ENCODE peak calls at places on chromosome 6, in six cellular contexts. One of them, this sample, is unnamed.

GRCh38 chr6:110618591-110619267 is 142.3 kb upstream of the SLC22A16 start:
- DNase-seq in brain microvascular endothelial cell: no peak
- DNase-seq in cardiac muscle cell: peak; percentile 28
- DNase-seq in heart left ventricle: no peak
- DNase-seq in tibial artery: no peak
- DNase-seq in pancreas: no peak
- DNase-seq in this sample: peak; percentile 40

GRCh38 chr6:158043586-158044524 is 62.2 kb downstream of the SYNJ2 start:
- DNase-seq in cardiac muscle cell: peak; percentile 10
- DNase-seq in tibial artery: peak; percentile 65
- DNase-seq in heart left ventricle: peak; percentile 81
- DNase-seq in pancreas: no peak
- DNase-seq in brain microvascular endothelial cell: no peak
- DNase-seq in this sample: no peak

GRCh38 chr6:137883400-137883888 is 16.4 kb downstream of the TNFAIP3 start:
- DNase-seq in brain microvascular endothelial cell: no peak
- DNase-seq in pancreas: no peak
- DNase-seq in tibial artery: peak; percentile 43
- DNase-seq in cardiac muscle cell: no peak
- DNase-seq in heart left ventricle: no peak
- DNase-seq in this sample: no peak

GRCh38 chr6:135722182-135722581 is 129.3 kb upstream of the PDE7B start:
- DNase-seq in heart left ventricle: no peak
- DNase-seq in cardiac muscle cell: no peak
- DNase-seq in tibial artery: no peak
- DNase-seq in pancreas: no peak
- DNase-seq in brain microvascular endothelial cell: no peak
- DNase-seq in this sample: no peak

GRCh38 chr6:33661118-33661838 is 40.2 kb downstream of the ITPR3 start:
- DNase-seq in tibial artery: no peak
- DNase-seq in heart left ventricle: no peak
- DNase-seq in brain microvascular endothelial cell: no peak
- DNase-seq in pancreas: no peak
- DNase-seq in cardiac muscle cell: no peak
- DNase-seq in this sample: no peak

GRCh38 chr6:44538841-44539240 is 151.3 kb downstream of the CDC5L start:
- DNase-seq in heart left ventricle: no peak
- DNase-seq in tibial artery: no peak
- DNase-seq in pancreas: no peak
- DNase-seq in cardiac muscle cell: no peak
- DNase-seq in brain microvascular endothelial cell: no peak
- DNase-seq in this sample: no peak

GRCh38 chr6:158021814-158022748 is 40.4 kb downstream of the SYNJ2 start:
- DNase-seq in tibial artery: no peak
- DNase-seq in cardiac muscle cell: no peak
- DNase-seq in brain microvascular endothelial cell: no peak
- DNase-seq in heart left ventricle: no peak
- DNase-seq in pancreas: no peak
- DNase-seq in this sample: no peak

GRCh38 chr6:46993846-46994245 is 48.3 kb downstream of the ADGRF1 start:
- DNase-seq in pancreas: no peak
- DNase-seq in tibial artery: no peak
- DNase-seq in brain microvascular endothelial cell: peak; percentile 88
- DNase-seq in cardiac muscle cell: no peak
- DNase-seq in heart left ventricle: no peak
- DNase-seq in this sample: no peak

GRCh38 chr6:11853678-11854417 is 75.2 kb upstream of the ADTRP start:
- DNase-seq in brain microvascular endothelial cell: no peak
- DNase-seq in heart left ventricle: no peak
- DNase-seq in pancreas: no peak
- DNase-seq in tibial artery: no peak
- DNase-seq in cardiac muscle cell: no peak
- DNase-seq in this sample: no peak

GRCh38 chr6:91135406-91135805 is 548.5 kb upstream of the MAP3K7 start:
- DNase-seq in tibial artery: no peak
- DNase-seq in cardiac muscle cell: no peak
- DNase-seq in heart left ventricle: no peak
- DNase-seq in pancreas: no peak
- DNase-seq in brain microvascular endothelial cell: no peak
- DNase-seq in this sample: no peak

GRCh38 chr6:69957990-69958559 is 91.7 kb downstream of the COL19A1 start:
- DNase-seq in heart left ventricle: no peak
- DNase-seq in tibial artery: no peak
- DNase-seq in cardiac muscle cell: no peak
- DNase-seq in pancreas: no peak
- DNase-seq in brain microvascular endothelial cell: no peak
- DNase-seq in this sample: no peak

GRCh38 chr6:11428895-11429294 is 108.7 kb upstream of the TMEM170B start:
- DNase-seq in brain microvascular endothelial cell: peak; percentile 67
- DNase-seq in pancreas: no peak
- DNase-seq in tibial artery: no peak
- DNase-seq in cardiac muscle cell: no peak
- DNase-seq in heart left ventricle: no peak
- DNase-seq in this sample: no peak

GRCh38 chr6:106495014-106495413 is 134.3 kb downstream of the RTN4IP1 start:
- DNase-seq in tibial artery: no peak
- DNase-seq in brain microvascular endothelial cell: no peak
- DNase-seq in pancreas: no peak
- DNase-seq in heart left ventricle: no peak
- DNase-seq in cardiac muscle cell: no peak
- DNase-seq in this sample: peak; percentile 37

GRCh38 chr6:16136536-16137450 is 7.9 kb downstream of the MYLIP start:
- DNase-seq in brain microvascular endothelial cell: peak; percentile 81
- DNase-seq in tibial artery: peak; percentile 63
- DNase-seq in cardiac muscle cell: no peak
- DNase-seq in pancreas: no peak
- DNase-seq in heart left ventricle: no peak
- DNase-seq in this sample: no peak

GRCh38 chr6:151647871-151648639 is 154.2 kb downstream of the CCDC170 start:
- DNase-seq in heart left ventricle: no peak
- DNase-seq in pancreas: no peak
- DNase-seq in tibial artery: no peak
- DNase-seq in brain microvascular endothelial cell: peak; percentile 12
- DNase-seq in cardiac muscle cell: peak; percentile 46
- DNase-seq in this sample: peak; percentile 60

GRCh38 chr6:108712946-108713345 is 135.3 kb upstream of the ARMC2 start:
- DNase-seq in tibial artery: no peak
- DNase-seq in pancreas: no peak
- DNase-seq in heart left ventricle: no peak
- DNase-seq in brain microvascular endothelial cell: no peak
- DNase-seq in cardiac muscle cell: no peak
- DNase-seq in this sample: no peak

GRCh38 chr6:127879685-127880084 is 21.2 kb downstream of the THEMIS start:
- DNase-seq in heart left ventricle: peak; percentile 16
- DNase-seq in pancreas: no peak
- DNase-seq in cardiac muscle cell: peak; percentile 67
- DNase-seq in tibial artery: no peak
- DNase-seq in brain microvascular endothelial cell: peak; percentile 7
- DNase-seq in this sample: peak; percentile 42

GRCh38 chr6:169893624-169894023 is 142.2 kb downstream of the ERMARD start:
- DNase-seq in cardiac muscle cell: no peak
- DNase-seq in pancreas: no peak
- DNase-seq in tibial artery: no peak
- DNase-seq in heart left ventricle: no peak
- DNase-seq in brain microvascular endothelial cell: no peak
- DNase-seq in this sample: no peak

GRCh38 chr6:16132909-16133308 is 4.0 kb downstream of the MYLIP start:
- DNase-seq in brain microvascular endothelial cell: no peak
- DNase-seq in pancreas: no peak
- DNase-seq in tibial artery: no peak
- DNase-seq in cardiac muscle cell: no peak
- DNase-seq in heart left ventricle: no peak
- DNase-seq in this sample: no peak

GRCh38 chr6:99802396-99803031 is 191.5 kb downstream of the MCHR2 start:
- DNase-seq in cardiac muscle cell: no peak
- DNase-seq in heart left ventricle: no peak
- DNase-seq in pancreas: no peak
- DNase-seq in tibial artery: no peak
- DNase-seq in brain microvascular endothelial cell: no peak
- DNase-seq in this sample: peak; percentile 75

GRCh38 chr6:90192857-90193256 is 103.8 kb downstream of the BACH2 start:
- DNase-seq in pancreas: no peak
- DNase-seq in tibial artery: no peak
- DNase-seq in heart left ventricle: no peak
- DNase-seq in cardiac muscle cell: no peak
- DNase-seq in brain microvascular endothelial cell: no peak
- DNase-seq in this sample: no peak

GRCh38 chr6:90765491-90765890 is 178.6 kb upstream of the MAP3K7 start:
- DNase-seq in tibial artery: no peak
- DNase-seq in heart left ventricle: no peak
- DNase-seq in pancreas: no peak
- DNase-seq in brain microvascular endothelial cell: no peak
- DNase-seq in cardiac muscle cell: no peak
- DNase-seq in this sample: no peak

DNA sequence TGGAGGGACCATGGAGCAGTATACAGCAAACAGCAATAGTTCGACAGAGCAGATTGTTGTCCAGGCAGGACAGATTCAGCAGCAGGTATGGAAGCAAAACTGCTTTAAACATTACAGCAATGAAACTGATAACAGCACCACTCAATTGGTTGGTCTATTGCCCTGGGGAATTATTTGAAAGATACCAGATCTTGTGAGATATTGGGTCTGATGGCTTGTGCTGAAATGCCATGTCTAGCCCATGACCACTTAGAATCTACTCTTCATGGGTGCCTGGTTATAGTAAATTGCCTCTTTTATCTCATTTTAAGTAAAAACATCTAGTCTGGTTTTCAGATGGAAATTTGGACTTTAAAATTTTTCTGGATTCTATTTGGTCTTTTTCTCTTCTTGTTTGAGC is 6.3 kb downstream of the NFYA start:
- DNase-seq in cardiac muscle cell: no peak
- DNase-seq in tibial artery: no peak
- DNase-seq in heart left ventricle: no peak
- DNase-seq in brain microvascular endothelial cell: no peak
- DNase-seq in pancreas: no peak
- DNase-seq in this sample: no peak
- H3K36me3 ChIP-seq in cardiac muscle cell: peaks cover 31% of the 10 kb centered on the region
- H3K36me3 ChIP-seq in tibial artery: peaks cover 24% of the 10 kb centered on the region
- H3K36me3 ChIP-seq in heart left ventricle: peaks cover 8% of the 10 kb centered on the region
- H3K36me3 ChIP-seq in brain microvascular endothelial cell: peaks cover 14% of the 10 kb centered on the region
- H3K36me3 ChIP-seq in pancreas: peaks cover 10% of the 10 kb centered on the region
- H3K36me3 ChIP-seq in this sample: peaks cover 21% of the 10 kb centered on the region

GRCh38 chr6:35673755-35674154 is 15.0 kb downstream of the FKBP5 start:
- DNase-seq in tibial artery: no peak
- DNase-seq in brain microvascular endothelial cell: no peak
- DNase-seq in heart left ventricle: no peak
- DNase-seq in cardiac muscle cell: no peak
- DNase-seq in pancreas: no peak
- DNase-seq in this sample: no peak

GRCh38 chr6:35668708-35669440 is 19.8 kb downstream of the FKBP5 start:
- DNase-seq in heart left ventricle: no peak
- DNase-seq in brain microvascular endothelial cell: no peak
- DNase-seq in tibial artery: no peak
- DNase-seq in cardiac muscle cell: no peak
- DNase-seq in pancreas: no peak
- DNase-seq in this sample: no peak

GRCh38 chr6:35668096-35668495 is 20.6 kb downstream of the FKBP5 start:
- DNase-seq in heart left ventricle: no peak
- DNase-seq in pancreas: no peak
- DNase-seq in cardiac muscle cell: no peak
- DNase-seq in tibial artery: no peak
- DNase-seq in brain microvascular endothelial cell: no peak
- DNase-seq in this sample: no peak

GRCh38 chr6:35665573-35665972 is 23.1 kb downstream of the FKBP5 start:
- DNase-seq in tibial artery: no peak
- DNase-seq in brain microvascular endothelial cell: no peak
- DNase-seq in pancreas: no peak
- DNase-seq in cardiac muscle cell: no peak
- DNase-seq in heart left ventricle: no peak
- DNase-seq in this sample: no peak

GRCh38 chr6:35669441-35669776 is 19.3 kb downstream of the FKBP5 start:
- DNase-seq in heart left ventricle: no peak
- DNase-seq in pancreas: no peak
- DNase-seq in cardiac muscle cell: no peak
- DNase-seq in tibial artery: no peak
- DNase-seq in brain microvascular endothelial cell: peak; percentile 66
- DNase-seq in this sample: no peak
- H3K4me3 ChIP-seq in heart left ventricle: peak overlapping the region; percentile 33
- H3K4me3 ChIP-seq in pancreas: no peak overlapping the region
- H3K4me3 ChIP-seq in cardiac muscle cell: no peak overlapping the region
- H3K4me3 ChIP-seq in tibial artery: no peak overlapping the region
- H3K4me3 ChIP-seq in brain microvascular endothelial cell: peak overlapping the region; percentile 1
- H3K4me3 ChIP-seq in this sample: no peak overlapping the region

GRCh38 chr6:160085713-160086505 is 35.7 kb upstream of the SLC22A1 start:
- DNase-seq in tibial artery: no peak
- DNase-seq in brain microvascular endothelial cell: no peak
- DNase-seq in heart left ventricle: no peak
- DNase-seq in pancreas: no peak
- DNase-seq in cardiac muscle cell: no peak
- DNase-seq in this sample: no peak
- H3K36me3 ChIP-seq in tibial artery: peaks cover 72% of the 10 kb centered on the region
- H3K36me3 ChIP-seq in brain microvascular endothelial cell: peaks cover 57% of the 10 kb centered on the region
- H3K36me3 ChIP-seq in heart left ventricle: peaks cover 26% of the 10 kb centered on the region
- H3K36me3 ChIP-seq in pancreas: peaks cover 30% of the 10 kb centered on the region
- H3K36me3 ChIP-seq in cardiac muscle cell: peaks cover 52% of the 10 kb centered on the region
- H3K36me3 ChIP-seq in this sample: peaks cover 26% of the 10 kb centered on the region

DNA sequence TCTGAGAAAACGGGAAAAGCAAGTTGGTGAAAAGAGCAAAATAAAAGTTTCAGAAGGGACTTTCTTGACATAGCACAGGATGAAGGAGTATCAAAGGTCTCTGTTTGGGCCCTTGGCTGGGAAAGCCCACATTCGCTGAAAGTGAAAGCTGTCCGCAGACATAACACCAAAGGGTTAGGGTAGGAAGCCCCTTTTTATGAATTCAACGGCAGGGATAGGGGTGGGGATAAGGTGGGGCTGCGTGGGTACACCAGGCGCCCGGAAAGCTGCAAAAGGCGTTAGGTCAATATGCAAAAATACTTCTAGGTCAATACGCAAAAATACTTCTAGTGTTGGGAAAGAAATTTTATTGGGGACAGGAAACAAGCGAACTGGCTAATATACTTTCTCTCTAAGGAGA is 135.1 kb downstream of the OR2B2 start:
- DNase-seq in heart left ventricle: no peak
- DNase-seq in tibial artery: no peak
- DNase-seq in pancreas: no peak
- DNase-seq in brain microvascular endothelial cell: no peak
- DNase-seq in cardiac muscle cell: no peak
- DNase-seq in this sample: no peak
- H3K4me3 ChIP-seq in heart left ventricle: no peak overlapping the region
- H3K4me3 ChIP-seq in tibial artery: no peak overlapping the region
- H3K4me3 ChIP-seq in pancreas: no peak overlapping the region
- H3K4me3 ChIP-seq in brain microvascular endothelial cell: no peak overlapping the region
- H3K4me3 ChIP-seq in cardiac muscle cell: no peak overlapping the region
- H3K4me3 ChIP-seq in this sample: peak overlapping the region; percentile 36

GRCh38 chr6:157017022-157017421 is 239.8 kb downstream of the ARID1B start:
- DNase-seq in pancreas: no peak
- DNase-seq in heart left ventricle: no peak
- DNase-seq in cardiac muscle cell: no peak
- DNase-seq in brain microvascular endothelial cell: no peak
- DNase-seq in tibial artery: no peak
- DNase-seq in this sample: no peak
- H3K36me3 ChIP-seq in pancreas: no peaks in the 10 kb centered on the region
- H3K36me3 ChIP-seq in heart left ventricle: no peaks in the 10 kb centered on the region
- H3K36me3 ChIP-seq in cardiac muscle cell: no peaks in the 10 kb centered on the region
- H3K36me3 ChIP-seq in brain microvascular endothelial cell: no peaks in the 10 kb centered on the region
- H3K36me3 ChIP-seq in tibial artery: no peaks in the 10 kb centered on the region
- H3K36me3 ChIP-seq in this sample: no peaks in the 10 kb centered on the region

GRCh38 chr6:162343196-162343901 is 384.2 kb downstream of the PRKN start:
- DNase-seq in pancreas: no peak
- DNase-seq in heart left ventricle: no peak
- DNase-seq in brain microvascular endothelial cell: no peak
- DNase-seq in tibial artery: no peak
- DNase-seq in cardiac muscle cell: no peak
- DNase-seq in this sample: peak; percentile 41
- H3K4me3 ChIP-seq in pancreas: no peak overlapping the region
- H3K4me3 ChIP-seq in heart left ventricle: no peak overlapping the region
- H3K4me3 ChIP-seq in brain microvascular endothelial cell: no peak overlapping the region
- H3K4me3 ChIP-seq in tibial artery: no peak overlapping the region
- H3K4me3 ChIP-seq in cardiac muscle cell: no peak overlapping the region
- H3K4me3 ChIP-seq in this sample: no peak overlapping the region

This sample was measured in H7.